ENCODE peak calls at places on chromosome 20, in four cellular contexts. B is SK-N-SH, O is HepG2, K is K562. W is an unnamed sample.

GRCh38 chr20:41334036-41334435 is 6.6 kb upstream of the LPIN3 start:
- DNase-seq in B (no peak), K (no peak), O (no peak), W (no peak)

GRCh38 chr20:47784599-47785320 is 521 bp downstream of the SULF2 start:
- DNase-seq in K (no peak), O (peak; percentile 50), B (peak; percentile 67), W (no peak)

GRCh38 chr20:50572922-50573777 is 63.0 kb downstream of the PTPN1 start:
- DNase-seq in O (no peak), B (peak; percentile 69), K (no peak), W (no peak)

GRCh38 chr20:24109008-24109407 is 120.4 kb upstream of the GGTLC1 start:
- DNase-seq in B (no peak), O (no peak), K (peak; percentile 11), W (no peak)

GRCh38 chr20:23135449-23136447 is 49.6 kb upstream of the CD93 start:
- DNase-seq in K (no peak), B (no peak), O (no peak), W (no peak)

GRCh38 chr20:51092238-51092822 is 69.4 kb upstream of the KCNG1 start:
- DNase-seq in O (no peak), B (no peak), K (no peak), W (no peak)

GRCh38 chr20:21096321-21097043 is 9.7 kb downstream of the LINC00237 start:
- DNase-seq in B (peak; percentile 26), K (peak; percentile 13), O (peak; percentile 73), W (peak; percentile 68)

GRCh38 chr20:40997116-40997515 is 31.5 kb upstream of the TOP1 start:
- DNase-seq in B (no peak), O (no peak), K (no peak), W (no peak)

GRCh38 chr20:58891076-58891685 is 38.7 kb downstream of the GNAS start:
- DNase-seq in K (peak; percentile 81), B (peak; percentile 84), O (no peak), W (no peak)
- TF ChIP-seq ELF1 in K (no peak), B (no peak), O (no peak), W (no peak)

GRCh38 chr20:25623225-25623735 is 534 bp downstream of the NANP start:
- DNase-seq in O (peak; percentile 64), B (peak; percentile 60), K (no peak), W (peak; percentile 0)

GRCh38 chr20:25622450-25623224 is 1.2 kb downstream of the NANP start:
- DNase-seq in B (no peak), O (peak; percentile 20), K (no peak), W (no peak)

GRCh38 chr20:25622049-25622448 is 1.8 kb downstream of the NANP start:
- DNase-seq in K (no peak), B (no peak), O (no peak), W (no peak)

GRCh38 chr20:25624500-25624939 is 706 bp upstream of the NANP start:
- DNase-seq in B (no peak), O (no peak), K (no peak), W (no peak)

DNA sequence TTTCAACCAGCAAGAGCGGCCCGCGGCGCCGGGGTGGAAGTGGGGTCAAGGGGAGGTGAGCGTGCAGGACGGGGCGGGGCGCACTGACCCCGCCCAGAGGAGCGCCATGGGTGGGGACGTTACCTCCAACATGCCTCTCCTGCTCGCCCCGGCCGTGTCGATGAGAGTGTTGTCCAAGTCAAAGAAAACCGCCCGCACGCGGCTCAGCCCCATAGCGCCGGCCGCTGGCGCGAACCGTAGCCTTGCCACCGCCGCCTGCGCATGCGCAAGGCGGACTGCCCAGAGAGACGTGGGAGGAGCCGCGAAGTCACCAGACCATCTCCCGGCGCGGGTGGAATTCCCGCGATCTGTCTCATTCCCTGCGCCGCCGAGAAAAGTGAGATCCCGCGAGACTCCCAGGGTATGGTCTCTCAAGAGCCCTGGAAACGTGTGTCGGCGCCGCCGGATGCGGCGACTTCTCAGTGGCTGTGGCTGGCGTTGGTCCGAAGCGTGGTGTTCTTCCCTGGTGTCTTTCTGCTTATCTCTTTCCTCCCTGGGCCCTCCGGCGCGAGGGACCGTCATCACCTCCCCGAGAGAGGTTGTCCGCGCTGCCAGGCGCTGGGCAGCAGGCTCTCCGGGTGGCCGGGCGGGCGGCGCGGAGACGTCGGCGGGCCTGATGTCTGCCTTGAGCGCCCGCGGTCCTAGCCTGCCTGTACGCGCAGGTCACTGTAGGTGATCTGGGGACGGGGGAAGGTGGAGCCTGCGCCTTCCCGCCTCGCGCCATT is at the start of gene NANP:
- DNase-seq in K (peak; percentile 87), O (peak; percentile 100), B (peak; percentile 97), W (peak; percentile 96)
- TF ChIP-seq CTCF in K (no peak), O (peak; percentile 65), B (no peak), W (no peak)

DNA sequence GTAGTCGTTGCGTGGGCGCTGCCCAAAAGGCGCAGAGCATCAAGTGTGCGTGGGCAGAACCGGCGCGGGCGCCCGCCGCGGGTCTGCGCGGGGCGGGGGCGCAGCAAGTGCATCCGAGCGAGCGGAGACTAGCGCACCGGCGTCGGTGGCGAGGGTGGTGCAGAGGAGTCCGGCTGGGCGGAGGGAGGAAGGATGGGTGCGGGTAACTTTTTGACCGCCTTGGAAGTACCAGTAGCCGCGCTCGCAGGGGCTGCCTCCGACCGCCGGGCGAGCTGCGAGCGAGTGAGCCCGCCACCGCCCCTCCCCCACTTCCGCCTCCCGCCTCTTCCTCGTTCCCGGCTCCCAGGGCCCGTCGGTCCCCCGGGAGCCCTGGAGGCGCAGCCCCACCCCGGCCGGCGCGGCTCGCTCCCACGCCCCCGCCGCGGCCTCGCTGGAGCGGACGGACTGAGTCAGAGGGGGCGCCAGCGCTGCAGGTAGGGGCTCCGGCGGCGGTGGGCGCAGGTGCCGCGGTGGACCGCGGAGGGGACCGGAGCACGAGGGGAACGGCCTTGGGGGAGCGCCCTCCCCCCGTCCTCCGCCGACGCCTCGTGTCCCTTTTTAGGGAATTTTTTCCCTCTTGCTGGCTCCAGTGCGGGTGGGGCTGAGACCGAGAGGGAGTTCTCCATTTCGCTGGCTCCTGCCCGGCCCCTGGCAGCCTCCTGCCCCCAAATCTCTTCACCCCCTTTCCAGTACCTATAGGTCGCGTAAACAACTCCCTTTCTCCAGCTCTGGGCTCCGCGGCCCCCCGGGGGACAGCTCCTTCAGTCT is 1.6 kb upstream of the DBNDD2 start:
- DNase-seq in B (peak; percentile 80), K (peak; percentile 87), O (no peak), W (no peak)
- TF ChIP-seq ELF1 in B (no peak), K (peak; percentile 87), O (peak; percentile 56), W (no peak)

DNA sequence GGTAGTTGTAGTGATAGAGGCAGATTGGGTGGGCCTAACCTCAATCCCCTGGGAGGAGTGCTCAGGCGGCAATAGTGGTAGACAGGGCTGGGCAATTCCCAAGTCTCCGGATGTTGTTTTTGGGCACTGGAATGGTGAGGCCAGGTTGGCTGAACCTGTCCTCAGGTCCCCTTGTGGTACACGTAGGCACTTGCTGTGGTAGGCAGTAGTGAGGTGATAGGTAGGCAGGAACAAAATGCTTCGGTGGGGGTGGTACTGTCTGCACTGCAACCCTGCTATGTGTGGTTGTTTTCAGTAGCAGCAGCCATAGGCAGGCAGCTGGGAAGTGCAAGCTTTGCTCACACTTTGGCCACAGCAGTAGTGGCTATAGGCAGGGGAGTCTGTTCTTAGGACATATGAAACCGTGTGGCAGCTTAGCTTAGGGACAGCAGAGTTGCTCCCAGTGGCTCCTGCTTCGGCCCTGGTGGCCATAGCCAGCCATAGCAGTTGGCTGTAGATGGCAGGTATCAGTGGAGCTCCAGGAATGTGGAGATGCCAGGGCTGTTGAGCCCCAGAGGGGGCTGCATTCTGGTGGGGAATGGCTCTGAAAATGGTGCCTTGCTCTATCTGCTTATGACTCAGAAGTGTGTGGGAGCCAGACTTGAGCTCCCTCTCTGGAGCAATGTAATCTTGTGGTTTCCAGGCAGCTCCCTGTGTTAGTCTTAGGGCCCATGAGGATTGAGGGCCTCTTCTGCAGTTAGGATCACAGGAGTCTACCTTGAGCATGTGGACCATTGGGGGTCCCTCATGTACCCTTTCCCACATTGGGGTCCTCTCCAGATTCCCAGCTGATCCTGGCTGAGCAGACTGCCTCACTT is 241.8 kb upstream of the BMP2 start:
- DNase-seq in B (no peak), O (no peak), K (no peak), W (no peak)
- TF ChIP-seq CTCF in B (no peak), O (no peak), K (no peak), W (peak; percentile 4)

GRCh38 chr20:52280407-52280806 is 88.8 kb upstream of the ZFP64 start:
- DNase-seq in O (no peak), K (no peak), B (no peak), W (no peak)

GRCh38 chr20:52275243-52275817 is 83.8 kb upstream of the ZFP64 start:
- DNase-seq in K (no peak), B (no peak), O (no peak), W (no peak)

GRCh38 chr20:52279667-52280180 is 88.1 kb upstream of the ZFP64 start:
- DNase-seq in B (no peak), K (no peak), O (no peak), W (no peak)
- TF ChIP-seq ELF1 in B (no peak), K (no peak), O (no peak), W (no peak)

GRCh38 chr20:62694106-62694505 is 14.5 kb upstream of the NTSR1 start:
- DNase-seq in O (no peak), K (peak; percentile 41), B (no peak), W (no peak)
- TF ChIP-seq CTCF in O (peak; percentile 56), K (peak; percentile 40), B (no peak), W (peak; percentile 15)

GRCh38 chr20:43957392-43957791 is 42.7 kb downstream of the TOX2 start:
- DNase-seq in K (no peak), B (no peak), O (no peak), W (no peak)

GRCh38 chr20:43954704-43955243 is 40.1 kb downstream of the TOX2 start:
- DNase-seq in K (no peak), O (no peak), B (no peak), W (no peak)

GRCh38 chr20:43958626-43959025 is 44.0 kb downstream of the TOX2 start:
- DNase-seq in O (no peak), K (no peak), B (no peak), W (no peak)

GRCh38 chr20:43953919-43954617 is 39.4 kb downstream of the TOX2 start:
- DNase-seq in K (no peak), B (no peak), O (no peak), W (no peak)

GRCh38 chr20:43955244-43956191 is 40.9 kb downstream of the TOX2 start:
- DNase-seq in O (no peak), B (no peak), K (no peak), W (peak; percentile 87)
- TF ChIP-seq ELF1 in O (no peak), B (no peak), K (no peak), W (no peak)

GRCh38 chr20:2197166-2197565 is 95.5 kb downstream of the STK35 start:
- DNase-seq in K (no peak), B (no peak), O (no peak), W (no peak)

GRCh38 chr20:2195614-2196013 is 94.0 kb downstream of the STK35 start:
- DNase-seq in B (no peak), O (no peak), K (no peak), W (no peak)
- TF ChIP-seq CTCF in B (no peak), O (peak; percentile 35), K (peak; percentile 6), W (peak; percentile 27)

DNA sequence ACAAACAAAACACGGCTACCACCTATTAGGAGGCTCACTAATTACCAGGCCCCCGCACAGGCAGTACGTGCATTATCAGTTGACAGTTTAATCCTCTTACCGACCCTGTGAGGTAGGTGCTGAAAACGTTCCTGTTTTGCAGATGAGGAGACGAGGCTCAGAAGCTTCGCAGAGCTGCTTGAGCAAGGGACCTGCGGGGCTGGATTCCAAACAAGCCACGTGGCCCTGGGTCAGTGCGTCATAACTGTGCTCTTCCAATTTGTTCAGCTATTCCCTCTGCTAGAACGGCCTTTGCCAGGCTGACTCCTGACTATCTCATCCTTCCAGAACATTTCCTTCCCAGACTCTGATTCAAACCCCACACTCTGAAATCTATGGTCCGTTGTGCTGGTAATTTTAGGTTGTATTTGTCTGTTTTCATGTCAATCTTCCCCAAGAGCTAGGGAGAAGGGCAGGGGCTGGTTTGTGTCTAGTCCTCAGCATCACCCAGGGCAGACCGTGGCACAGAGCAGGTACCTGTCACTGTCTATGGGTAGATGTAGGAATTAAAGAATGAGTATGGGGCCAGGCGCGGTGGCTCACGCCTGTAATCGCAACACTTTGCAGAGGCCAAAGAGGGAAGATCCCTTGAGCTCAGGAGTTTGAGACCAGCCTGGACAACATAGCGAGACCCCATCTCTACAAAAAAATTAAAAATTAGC is 28.8 kb upstream of the TLDC2 start:
- DNase-seq in K (no peak), O (no peak), B (no peak), W (no peak)
- TF ChIP-seq ELF1 in K (no peak), O (no peak), B (no peak), W (no peak)

W was measured in HCT116.